ENCODE peak calls at places on chromosome 7, in six cellular contexts. One of them, this sample, is unnamed.

GRCh38 chr7:135189961-135190360 is 19.5 kb upstream of the CYREN start:
- DNase-seq in IMR-90: no peak
- DNase-seq in HCT116: no peak
- DNase-seq in ovary: no peak
- DNase-seq in heart left ventricle: no peak
- DNase-seq in prostate gland: no peak
- DNase-seq in this sample: no peak

GRCh38 chr7:108455524-108455832 is 758 bp downstream of the NRCAM start:
- DNase-seq in IMR-90: no peak
- DNase-seq in HCT116: no peak
- DNase-seq in ovary: no peak
- DNase-seq in heart left ventricle: no peak
- DNase-seq in prostate gland: no peak
- DNase-seq in this sample: no peak

GRCh38 chr7:2417981-2418481 is 14.6 kb downstream of the CHST12 start:
- DNase-seq in IMR-90: peak; percentile 36
- DNase-seq in HCT116: no peak
- DNase-seq in ovary: no peak
- DNase-seq in heart left ventricle: peak; percentile 62
- DNase-seq in prostate gland: no peak
- DNase-seq in this sample: no peak

GRCh38 chr7:5396999-5397656 is 26.5 kb downstream of the TNRC18 start:
- DNase-seq in IMR-90: peak; percentile 89
- DNase-seq in HCT116: peak; percentile 86
- DNase-seq in ovary: peak; percentile 68
- DNase-seq in heart left ventricle: peak; percentile 89
- DNase-seq in prostate gland: peak; percentile 94
- DNase-seq in this sample: peak; percentile 84

GRCh38 chr7:961546-962400 is 7.3 kb upstream of the ADAP1 start:
- DNase-seq in IMR-90: no peak
- DNase-seq in HCT116: no peak
- DNase-seq in ovary: peak; percentile 37
- DNase-seq in heart left ventricle: peak; percentile 20
- DNase-seq in prostate gland: no peak
- DNase-seq in this sample: peak; percentile 37

GRCh38 chr7:79293655-79294142 is 159.8 kb downstream of the MAGI2 start:
- DNase-seq in IMR-90: peak; percentile 72
- DNase-seq in HCT116: no peak
- DNase-seq in ovary: no peak
- DNase-seq in heart left ventricle: no peak
- DNase-seq in prostate gland: no peak
- DNase-seq in this sample: no peak

GRCh38 chr7:36653011-36653670 is 71.2 kb downstream of the AOAH start:
- DNase-seq in IMR-90: peak; percentile 79
- DNase-seq in HCT116: no peak
- DNase-seq in ovary: no peak
- DNase-seq in heart left ventricle: no peak
- DNase-seq in prostate gland: no peak
- DNase-seq in this sample: no peak

GRCh38 chr7:112708236-112708635 is 82.0 kb downstream of the TMEM168 start:
- DNase-seq in IMR-90: no peak
- DNase-seq in HCT116: no peak
- DNase-seq in ovary: no peak
- DNase-seq in heart left ventricle: no peak
- DNase-seq in prostate gland: no peak
- DNase-seq in this sample: no peak

GRCh38 chr7:31688990-31689389 is 2.0 kb downstream of the PPP1R17 start:
- DNase-seq in IMR-90: no peak
- DNase-seq in HCT116: no peak
- DNase-seq in ovary: no peak
- DNase-seq in heart left ventricle: no peak
- DNase-seq in prostate gland: no peak
- DNase-seq in this sample: no peak

GRCh38 chr7:1253591-1254207 is 21.0 kb downstream of the UNCX start:
- DNase-seq in IMR-90: no peak
- DNase-seq in HCT116: no peak
- DNase-seq in ovary: no peak
- DNase-seq in heart left ventricle: no peak
- DNase-seq in prostate gland: no peak
- DNase-seq in this sample: no peak

GRCh38 chr7:80387634-80388033 is 124.2 kb downstream of the GNAT3 start:
- DNase-seq in IMR-90: no peak
- DNase-seq in HCT116: no peak
- DNase-seq in ovary: no peak
- DNase-seq in heart left ventricle: no peak
- DNase-seq in prostate gland: no peak
- DNase-seq in this sample: no peak

GRCh38 chr7:5827755-5828154 is 46.3 kb upstream of the RNF216 start:
- DNase-seq in IMR-90: no peak
- DNase-seq in HCT116: peak; percentile 16
- DNase-seq in ovary: no peak
- DNase-seq in heart left ventricle: no peak
- DNase-seq in prostate gland: no peak
- DNase-seq in this sample: no peak

GRCh38 chr7:5699951-5700384 is 81.5 kb downstream of the RNF216 start:
- DNase-seq in IMR-90: peak; percentile 41
- DNase-seq in HCT116: no peak
- DNase-seq in ovary: no peak
- DNase-seq in heart left ventricle: peak; percentile 33
- DNase-seq in prostate gland: no peak
- DNase-seq in this sample: no peak

GRCh38 chr7:141417506-141417905 is 133.7 kb upstream of the AGK start:
- DNase-seq in IMR-90: no peak
- DNase-seq in HCT116: no peak
- DNase-seq in ovary: no peak
- DNase-seq in heart left ventricle: no peak
- DNase-seq in prostate gland: no peak
- DNase-seq in this sample: no peak

GRCh38 chr7:21542891-21543527 is at the start of gene DNAH11:
- DNase-seq in IMR-90: no peak
- DNase-seq in HCT116: no peak
- DNase-seq in ovary: peak; percentile 50
- DNase-seq in heart left ventricle: peak; percentile 52
- DNase-seq in prostate gland: peak; percentile 38
- DNase-seq in this sample: peak; percentile 48

GRCh38 chr7:135995751-135996150 is 18.6 kb upstream of the MTPN start:
- DNase-seq in IMR-90: peak; percentile 37
- DNase-seq in HCT116: no peak
- DNase-seq in ovary: no peak
- DNase-seq in heart left ventricle: no peak
- DNase-seq in prostate gland: no peak
- DNase-seq in this sample: no peak

GRCh38 chr7:2604608-2605174 is 27.1 kb upstream of the TTYH3 start:
- DNase-seq in IMR-90: no peak
- DNase-seq in HCT116: no peak
- DNase-seq in ovary: peak; percentile 30
- DNase-seq in heart left ventricle: peak; percentile 79
- DNase-seq in prostate gland: no peak
- DNase-seq in this sample: no peak

GRCh38 chr7:35259555-35259954 is 5.7 kb upstream of the TBX20 start:
- DNase-seq in IMR-90: no peak
- DNase-seq in HCT116: no peak
- DNase-seq in ovary: no peak
- DNase-seq in heart left ventricle: no peak
- DNase-seq in prostate gland: no peak
- DNase-seq in this sample: no peak

GRCh38 chr7:42843209-42843800 is 68.6 kb downstream of the C7orf25 start:
- DNase-seq in IMR-90: peak; percentile 31
- DNase-seq in HCT116: peak; percentile 8
- DNase-seq in ovary: peak; percentile 50
- DNase-seq in heart left ventricle: peak; percentile 42
- DNase-seq in prostate gland: peak; percentile 26
- DNase-seq in this sample: peak; percentile 48

GRCh38 chr7:159042084-159042483 is 102.6 kb downstream of the VIPR2 start:
- DNase-seq in IMR-90: no peak
- DNase-seq in HCT116: no peak
- DNase-seq in ovary: no peak
- DNase-seq in heart left ventricle: no peak
- DNase-seq in prostate gland: no peak
- DNase-seq in this sample: no peak

GRCh38 chr7:40429821-40430220 is 295.0 kb downstream of the SUGCT start:
- DNase-seq in IMR-90: peak; percentile 14
- DNase-seq in HCT116: no peak
- DNase-seq in ovary: no peak
- DNase-seq in heart left ventricle: no peak
- DNase-seq in prostate gland: no peak
- DNase-seq in this sample: no peak

GRCh38 chr7:57215423-57215822 is 83.2 kb upstream of the ZNF479 start:
- DNase-seq in IMR-90: no peak
- DNase-seq in HCT116: no peak
- DNase-seq in ovary: peak; percentile 5
- DNase-seq in heart left ventricle: no peak
- DNase-seq in prostate gland: no peak
- DNase-seq in this sample: no peak

GRCh38 chr7:127979728-127980126 is 51.5 kb downstream of the LRRC4 start:
- DNase-seq in IMR-90: peak; percentile 50
- DNase-seq in HCT116: no peak
- DNase-seq in ovary: no peak
- DNase-seq in heart left ventricle: no peak
- DNase-seq in prostate gland: no peak
- DNase-seq in this sample: no peak

GRCh38 chr7:101615446-101615845 is 13.7 kb downstream of the MYL10 start:
- DNase-seq in IMR-90: no peak
- DNase-seq in HCT116: no peak
- DNase-seq in ovary: no peak
- DNase-seq in heart left ventricle: no peak
- DNase-seq in prostate gland: no peak
- DNase-seq in this sample: no peak

GRCh38 chr7:121608785-121609184 is 212.7 kb upstream of the FAM3C start:
- DNase-seq in IMR-90: no peak
- DNase-seq in HCT116: no peak
- DNase-seq in ovary: no peak
- DNase-seq in heart left ventricle: no peak
- DNase-seq in prostate gland: no peak
- DNase-seq in this sample: no peak

DNA sequence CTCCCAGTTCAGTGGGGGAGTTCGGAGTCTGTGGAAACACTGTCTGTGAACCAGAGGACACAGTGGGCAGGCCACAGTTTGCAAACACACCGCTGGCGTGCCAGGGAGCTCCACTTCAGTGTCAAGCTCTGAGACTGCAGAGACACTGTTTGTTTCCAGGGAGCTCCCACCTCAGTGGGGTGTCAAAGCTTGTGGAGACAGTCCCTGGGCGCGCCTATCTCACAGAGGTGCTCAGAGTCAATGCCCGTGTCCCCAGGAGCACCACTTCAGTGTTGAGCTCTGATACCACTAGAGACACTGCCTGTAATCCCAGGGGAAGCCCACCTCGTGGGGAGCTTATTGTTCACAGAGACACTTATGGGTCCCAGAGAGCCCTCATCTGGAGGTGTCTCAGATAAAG is 4.3 kb downstream of the MYO1G start:
- DNase-seq in IMR-90: no peak
- DNase-seq in HCT116: no peak
- DNase-seq in ovary: peak; percentile 18
- DNase-seq in heart left ventricle: no peak
- DNase-seq in prostate gland: no peak
- DNase-seq in this sample: no peak
- TF ChIP-seq POLR2A in IMR-90: no peak
- TF ChIP-seq POLR2A in HCT116: no peak
- TF ChIP-seq POLR2A in ovary: no peak
- TF ChIP-seq POLR2A in heart left ventricle: no peak
- TF ChIP-seq POLR2A in prostate gland: no peak
- TF ChIP-seq POLR2A in this sample: no peak

GRCh38 chr7:156434706-156435105 is 205.9 kb upstream of the RNF32 start:
- DNase-seq in IMR-90: no peak
- DNase-seq in HCT116: no peak
- DNase-seq in ovary: no peak
- DNase-seq in heart left ventricle: no peak
- DNase-seq in prostate gland: no peak
- DNase-seq in this sample: no peak

GRCh38 chr7:156438011-156438410 is 202.6 kb upstream of the RNF32 start:
- DNase-seq in IMR-90: no peak
- DNase-seq in HCT116: no peak
- DNase-seq in ovary: no peak
- DNase-seq in heart left ventricle: no peak
- DNase-seq in prostate gland: no peak
- DNase-seq in this sample: no peak

GRCh38 chr7:156440456-156440855 is 200.1 kb upstream of the RNF32 start:
- DNase-seq in IMR-90: no peak
- DNase-seq in HCT116: no peak
- DNase-seq in ovary: no peak
- DNase-seq in heart left ventricle: no peak
- DNase-seq in prostate gland: no peak
- DNase-seq in this sample: no peak

GRCh38 chr7:156435486-156436231 is 204.9 kb upstream of the RNF32 start:
- DNase-seq in IMR-90: no peak
- DNase-seq in HCT116: no peak
- DNase-seq in ovary: no peak
- DNase-seq in heart left ventricle: no peak
- DNase-seq in prostate gland: no peak
- DNase-seq in this sample: no peak

GRCh38 chr7:156437021-156437614 is 203.5 kb upstream of the RNF32 start:
- DNase-seq in IMR-90: no peak
- DNase-seq in HCT116: no peak
- DNase-seq in ovary: no peak
- DNase-seq in heart left ventricle: no peak
- DNase-seq in prostate gland: no peak
- DNase-seq in this sample: no peak
- H3K36me3 ChIP-seq in IMR-90: no peaks in the 10 kb centered on the region
- H3K36me3 ChIP-seq in HCT116: no peaks in the 10 kb centered on the region
- H3K36me3 ChIP-seq in ovary: no peaks in the 10 kb centered on the region
- H3K36me3 ChIP-seq in heart left ventricle: no peaks in the 10 kb centered on the region
- H3K36me3 ChIP-seq in prostate gland: no peaks in the 10 kb centered on the region
- H3K36me3 ChIP-seq in this sample: no peaks in the 10 kb centered on the region

GRCh38 chr7:139427029-139427420 is 56.4 kb downstream of the KLRG2 start:
- DNase-seq in IMR-90: no peak
- DNase-seq in HCT116: no peak
- DNase-seq in ovary: no peak
- DNase-seq in heart left ventricle: no peak
- DNase-seq in prostate gland: no peak
- DNase-seq in this sample: no peak
- TF ChIP-seq POLR2A in IMR-90: no peak
- TF ChIP-seq POLR2A in HCT116: no peak
- TF ChIP-seq POLR2A in ovary: no peak
- TF ChIP-seq POLR2A in heart left ventricle: no peak
- TF ChIP-seq POLR2A in prostate gland: no peak
- TF ChIP-seq POLR2A in this sample: no peak

GRCh38 chr7:23524473-23524872 is 7.3 kb downstream of the TRA2A start:
- DNase-seq in IMR-90: no peak
- DNase-seq in HCT116: no peak
- DNase-seq in ovary: no peak
- DNase-seq in heart left ventricle: no peak
- DNase-seq in prostate gland: no peak
- DNase-seq in this sample: no peak
- H3K36me3 ChIP-seq in IMR-90: peaks cover 16% of the 10 kb centered on the region
- H3K36me3 ChIP-seq in HCT116: peaks cover 28% of the 10 kb centered on the region
- H3K36me3 ChIP-seq in ovary: no peaks in the 10 kb centered on the region
- H3K36me3 ChIP-seq in heart left ventricle: peaks cover 27% of the 10 kb centered on the region
- H3K36me3 ChIP-seq in prostate gland: no peaks in the 10 kb centered on the region
- H3K36me3 ChIP-seq in this sample: no peaks in the 10 kb centered on the region

This sample was measured in Peyer's patch.